ENCODE peak calls at places on chromosomes 16 and 17, in ten cellular contexts. M, W, H, R, Z, A, Q, B, E and P are unnamed samples.

GRCh38 chr17:57987582-57988300 is at the start of gene VEZF1:
- DNase-seq in M (peak), B (peak), Q (peak), Z (peak), R (peak), E (peak), H (peak), A (peak), W (peak), P (no peak)

GRCh38 chr16:74745109-74745615 is 29.5 kb downstream of the FA2H start:
- DNase-seq in R (no peak), W (no peak), H (no peak), A (no peak), Z (no peak), Q (no peak), B (no peak), E (no peak), M (no peak), P (no peak)

GRCh38 chr17:20073056-20073979 is 64.2 kb downstream of the SPECC1 start:
- DNase-seq in W (peak), A (peak), M (peak), H (peak), E (peak), Q (peak), R (no peak), Z (no peak), B (no peak), P (peak)

GRCh38 chr17:47801906-47802305 is 19.7 kb downstream of the OSBPL7 start:
- DNase-seq in W (no peak), A (no peak), M (no peak), Q (no peak), E (no peak), Z (no peak), H (no peak), R (no peak), B (no peak), P (no peak)

GRCh38 chr17:43791589-43791988 is 11.4 kb downstream of the CFAP97D1 start:
- DNase-seq in W (no peak), E (no peak), Z (peak), Q (no peak), M (no peak), B (no peak), H (no peak), A (no peak), R (no peak), P (no peak)

GRCh38 chr17:45431531-45432404 is 902 bp downstream of the ARHGAP27 start:
- DNase-seq in Z (peak), W (peak), B (peak), H (peak), Q (peak), E (peak), M (peak), R (no peak), A (peak), P (no peak)

GRCh38 chr17:28807925-28808641 is 34.5 kb downstream of the FAM222B start:
- DNase-seq in E (no peak), H (no peak), M (no peak), W (no peak), B (no peak), A (no peak), Z (peak), Q (no peak), R (no peak), P (no peak)

GRCh38 chr16:56422896-56423441 is 2.4 kb downstream of the AMFR start:
- DNase-seq in E (no peak), A (no peak), R (no peak), W (no peak), B (no peak), Q (no peak), Z (no peak), M (no peak), H (no peak), P (no peak)

GRCh38 chr17:35023538-35023937 is 40.0 kb downstream of the RFFL start:
- DNase-seq in E (no peak), Z (no peak), W (no peak), B (no peak), M (no peak), Q (no peak), R (no peak), H (no peak), A (no peak), P (no peak)

GRCh38 chr17:34230342-34230741 is 24.7 kb upstream of the CCL2 start:
- DNase-seq in Q (no peak), E (no peak), A (no peak), R (no peak), W (no peak), M (no peak), B (no peak), Z (no peak), H (no peak), P (no peak)

GRCh38 chr17:82782657-82783207 is 30.9 kb downstream of the TBCD start:
- DNase-seq in Q (no peak), A (no peak), W (no peak), E (no peak), Z (no peak), H (no peak), B (no peak), M (no peak), R (no peak), P (no peak)

GRCh38 chr17:67911038-67911782 is 85.1 kb downstream of the C17orf58 start:
- DNase-seq in A (no peak), R (no peak), H (no peak), Q (no peak), E (no peak), Z (no peak), B (no peak), M (no peak), W (peak), P (no peak)

GRCh38 chr17:15431201-15431600 is 36.2 kb downstream of the CDRT4 start:
- DNase-seq in E (peak), A (no peak), H (no peak), W (no peak), Q (no peak), B (no peak), R (no peak), Z (no peak), M (no peak), P (no peak)

GRCh38 chr16:81817296-81817695 is 38.2 kb downstream of the PLCG2 start:
- DNase-seq in E (no peak), W (no peak), Z (no peak), A (no peak), R (no peak), H (no peak), M (no peak), Q (no peak), B (no peak), P (no peak)

GRCh38 chr16:84700518-84701277 is 898 bp downstream of the USP10 start:
- DNase-seq in E (no peak), Q (no peak), R (no peak), W (peak), B (peak), H (peak), A (peak), Z (peak), M (no peak), P (no peak)

GRCh38 chr17:17235212-17236174 is 1.5 kb downstream of the FLCN start:
- DNase-seq in Q (no peak), W (no peak), R (no peak), Z (peak), A (no peak), H (no peak), M (no peak), B (no peak), E (no peak), P (no peak)